ENCODE peak calls at places on chromosome 19, in five cellular contexts. One of them, this sample, is unnamed. For H3K4me1, the result is how much of the 10 kb centered on the place peaks cover.

GRCh38 chr19:12834418-12834943 is at the start of gene RTBDN:
- DNase-seq in breast epithelium: no peak
- DNase-seq in mammary epithelial cell: no peak
- DNase-seq in suprapubic skin: no peak
- DNase-seq in pancreas: no peak
- DNase-seq in this sample: no peak

GRCh38 chr19:45553464-45553863 is 31.1 kb downstream of the OPA3 start:
- DNase-seq in breast epithelium: no peak
- DNase-seq in mammary epithelial cell: no peak
- DNase-seq in suprapubic skin: no peak
- DNase-seq in pancreas: peak
- DNase-seq in this sample: no peak

GRCh38 chr19:45469132-45469834 is 1.5 kb downstream of the FOSB start:
- DNase-seq in breast epithelium: peak
- DNase-seq in mammary epithelial cell: peak
- DNase-seq in suprapubic skin: peak
- DNase-seq in pancreas: peak
- DNase-seq in this sample: peak

GRCh38 chr19:24033962-24034342 is 53.0 kb upstream of the ZNF254 start:
- DNase-seq in breast epithelium: peak
- DNase-seq in mammary epithelial cell: peak
- DNase-seq in suprapubic skin: no peak
- DNase-seq in pancreas: peak
- DNase-seq in this sample: peak

GRCh38 chr19:28169168-28169862 is 1043.6 kb downstream of the UQCRFS1 start:
- DNase-seq in breast epithelium: no peak
- DNase-seq in mammary epithelial cell: no peak
- DNase-seq in suprapubic skin: no peak
- DNase-seq in pancreas: no peak
- DNase-seq in this sample: no peak

GRCh38 chr19:33938821-33939220 is 142.2 kb downstream of the KCTD15 start:
- DNase-seq in breast epithelium: no peak
- DNase-seq in mammary epithelial cell: no peak
- DNase-seq in suprapubic skin: no peak
- DNase-seq in pancreas: peak
- DNase-seq in this sample: no peak

GRCh38 chr19:49417090-49417489 is 6.2 kb downstream of the PTH2 start:
- DNase-seq in breast epithelium: no peak
- DNase-seq in mammary epithelial cell: no peak
- DNase-seq in suprapubic skin: no peak
- DNase-seq in pancreas: no peak
- DNase-seq in this sample: no peak

GRCh38 chr19:4233282-4233853 is 4.0 kb downstream of the EBI3 start:
- DNase-seq in breast epithelium: no peak
- DNase-seq in mammary epithelial cell: no peak
- DNase-seq in suprapubic skin: no peak
- DNase-seq in pancreas: peak
- DNase-seq in this sample: no peak

GRCh38 chr19:48364564-48365363 is 597 bp downstream of the SYNGR4 start:
- DNase-seq in breast epithelium: no peak
- DNase-seq in mammary epithelial cell: no peak
- DNase-seq in suprapubic skin: no peak
- DNase-seq in pancreas: no peak
- DNase-seq in this sample: no peak

GRCh38 chr19:19627716-19628498 is at the start of gene LPAR2:
- DNase-seq in breast epithelium: peak
- DNase-seq in mammary epithelial cell: peak
- DNase-seq in suprapubic skin: no peak
- DNase-seq in pancreas: peak
- DNase-seq in this sample: no peak

GRCh38 chr19:1266818-1267440 is 2.2 kb upstream of the CIRBP start:
- DNase-seq in breast epithelium: peak
- DNase-seq in mammary epithelial cell: no peak
- DNase-seq in suprapubic skin: no peak
- DNase-seq in pancreas: peak
- DNase-seq in this sample: no peak

GRCh38 chr19:11555246-11555645 is 3.8 kb downstream of the ELOF1 start:
- DNase-seq in breast epithelium: no peak
- DNase-seq in mammary epithelial cell: no peak
- DNase-seq in suprapubic skin: no peak
- DNase-seq in pancreas: no peak
- DNase-seq in this sample: no peak

GRCh38 chr19:15138427-15138826 is 31.2 kb downstream of the SYDE1 start:
- DNase-seq in breast epithelium: no peak
- DNase-seq in mammary epithelial cell: no peak
- DNase-seq in suprapubic skin: no peak
- DNase-seq in pancreas: no peak
- DNase-seq in this sample: no peak

GRCh38 chr19:13460045-13460444 is 46.2 kb downstream of the CACNA1A start:
- DNase-seq in breast epithelium: no peak
- DNase-seq in mammary epithelial cell: no peak
- DNase-seq in suprapubic skin: no peak
- DNase-seq in pancreas: no peak
- DNase-seq in this sample: no peak

GRCh38 chr19:42191855-42192254 is 25.6 kb downstream of the DEDD2 start:
- DNase-seq in breast epithelium: no peak
- DNase-seq in mammary epithelial cell: peak
- DNase-seq in suprapubic skin: no peak
- DNase-seq in pancreas: no peak
- DNase-seq in this sample: no peak

GRCh38 chr19:33435706-33436359 is 62.3 kb downstream of the CEBPG start:
- DNase-seq in breast epithelium: no peak
- DNase-seq in mammary epithelial cell: no peak
- DNase-seq in suprapubic skin: no peak
- DNase-seq in pancreas: no peak
- DNase-seq in this sample: no peak

GRCh38 chr19:17777840-17778620 is 16.9 kb upstream of the B3GNT3 start:
- DNase-seq in breast epithelium: no peak
- DNase-seq in mammary epithelial cell: no peak
- DNase-seq in suprapubic skin: no peak
- DNase-seq in pancreas: peak
- DNase-seq in this sample: no peak

GRCh38 chr19:30320916-30321315 is 51.3 kb upstream of the ZNF536 start:
- DNase-seq in breast epithelium: no peak
- DNase-seq in mammary epithelial cell: no peak
- DNase-seq in suprapubic skin: peak
- DNase-seq in pancreas: no peak
- DNase-seq in this sample: no peak

GRCh38 chr19:55189424-55189823 is 9.3 kb upstream of the SYT5 start:
- DNase-seq in breast epithelium: no peak
- DNase-seq in mammary epithelial cell: peak
- DNase-seq in suprapubic skin: no peak
- DNase-seq in pancreas: no peak
- DNase-seq in this sample: no peak

GRCh38 chr19:49339364-49340068 is 4.3 kb downstream of the CD37 start:
- DNase-seq in breast epithelium: peak
- DNase-seq in mammary epithelial cell: peak
- DNase-seq in suprapubic skin: peak
- DNase-seq in pancreas: peak
- DNase-seq in this sample: peak

GRCh38 chr19:45476349-45476717 is 8.5 kb downstream of the FOSB start:
- DNase-seq in breast epithelium: no peak
- DNase-seq in mammary epithelial cell: no peak
- DNase-seq in suprapubic skin: no peak
- DNase-seq in pancreas: no peak
- DNase-seq in this sample: no peak

GRCh38 chr19:13974073-13974472 is 21.8 kb downstream of the DCAF15 start:
- DNase-seq in breast epithelium: no peak
- DNase-seq in mammary epithelial cell: peak
- DNase-seq in suprapubic skin: no peak
- DNase-seq in pancreas: no peak
- DNase-seq in this sample: no peak

GRCh38 chr19:33400856-33401682 is 27.6 kb downstream of the CEBPG start:
- DNase-seq in breast epithelium: peak
- DNase-seq in mammary epithelial cell: no peak
- DNase-seq in suprapubic skin: no peak
- DNase-seq in pancreas: peak
- DNase-seq in this sample: no peak

GRCh38 chr19:55096061-55096701 is 20.5 kb downstream of the EPS8L1 start:
- DNase-seq in breast epithelium: no peak
- DNase-seq in mammary epithelial cell: no peak
- DNase-seq in suprapubic skin: no peak
- DNase-seq in pancreas: no peak
- DNase-seq in this sample: no peak

GRCh38 chr19:33795370-33796163 is 1.1 kb upstream of the KCTD15 start:
- DNase-seq in breast epithelium: peak
- DNase-seq in mammary epithelial cell: peak
- DNase-seq in suprapubic skin: no peak
- DNase-seq in pancreas: peak
- DNase-seq in this sample: no peak

GRCh38 chr19:43766755-43767043 is 11.9 kb upstream of the SMG9 start:
- DNase-seq in breast epithelium: no peak
- DNase-seq in mammary epithelial cell: no peak
- DNase-seq in suprapubic skin: no peak
- DNase-seq in pancreas: no peak
- DNase-seq in this sample: no peak

GRCh38 chr19:29596885-29597525 is 9.1 kb upstream of the POP4 start:
- DNase-seq in breast epithelium: no peak
- DNase-seq in mammary epithelial cell: no peak
- DNase-seq in suprapubic skin: no peak
- DNase-seq in pancreas: no peak
- DNase-seq in this sample: no peak

GRCh38 chr19:57709616-57710015 is 612 bp upstream of the ZNF154 start:
- DNase-seq in breast epithelium: no peak
- DNase-seq in mammary epithelial cell: no peak
- DNase-seq in suprapubic skin: no peak
- DNase-seq in pancreas: no peak
- DNase-seq in this sample: no peak

GRCh38 chr19:55372316-55373081 is 2.2 kb upstream of the IL11 start:
- DNase-seq in breast epithelium: no peak
- DNase-seq in mammary epithelial cell: no peak
- DNase-seq in suprapubic skin: no peak
- DNase-seq in pancreas: no peak
- DNase-seq in this sample: no peak

GRCh38 chr19:1264801-1265610 is 4.1 kb upstream of the CIRBP start:
- DNase-seq in breast epithelium: peak
- DNase-seq in mammary epithelial cell: peak
- DNase-seq in suprapubic skin: no peak
- DNase-seq in pancreas: no peak
- DNase-seq in this sample: peak

GRCh38 chr19:21604941-21605548 is 99.6 kb downstream of the ZNF429 start:
- DNase-seq in breast epithelium: no peak
- DNase-seq in mammary epithelial cell: peak
- DNase-seq in suprapubic skin: no peak
- DNase-seq in pancreas: no peak
- DNase-seq in this sample: no peak
- H3K4me3 ChIP-seq in breast epithelium: peak
- H3K4me3 ChIP-seq in mammary epithelial cell: peak
- H3K4me3 ChIP-seq in suprapubic skin: peak
- H3K4me3 ChIP-seq in pancreas: peak
- H3K4me3 ChIP-seq in this sample: peak

DNA sequence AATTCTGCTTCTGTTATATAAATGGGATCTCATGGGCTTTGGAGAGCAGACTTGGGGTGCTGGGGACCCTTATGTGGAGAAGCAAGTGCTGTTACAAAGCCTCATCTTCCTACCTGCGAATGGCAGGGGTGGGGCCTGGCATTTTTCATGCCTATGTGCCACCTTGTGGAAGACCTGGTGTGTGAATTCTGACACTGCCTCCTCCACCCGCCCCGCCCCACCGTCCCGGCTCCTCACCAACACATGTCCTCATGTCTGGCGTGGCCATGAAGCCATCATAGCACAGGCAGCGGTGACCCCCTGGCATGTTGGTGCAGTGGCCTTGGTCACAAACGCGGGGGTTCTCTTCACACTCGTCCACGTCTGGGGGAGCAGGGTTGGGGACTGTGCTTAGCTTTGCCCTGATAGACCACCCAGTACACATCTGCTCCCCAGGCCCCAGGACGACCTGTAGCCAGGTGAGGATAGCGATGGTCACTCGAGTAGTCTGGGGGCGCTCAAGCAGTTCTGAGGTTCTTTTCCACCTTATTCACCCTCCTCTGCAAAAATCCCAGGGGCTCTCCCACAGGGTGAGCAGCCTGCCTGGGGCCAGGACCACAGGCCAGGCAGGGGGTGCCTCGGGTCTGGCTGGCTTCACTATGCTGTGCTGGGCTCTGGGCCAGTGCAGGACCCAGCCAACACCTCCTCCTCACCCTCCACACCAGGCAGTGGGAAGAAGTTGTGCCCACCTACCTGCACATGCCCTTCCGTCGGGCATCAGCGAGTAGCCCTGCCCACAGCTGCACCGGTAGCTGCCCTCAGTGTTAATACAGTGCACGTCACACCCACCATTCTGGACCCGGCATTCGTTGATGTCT is 32.7 kb downstream of the FBN3 start:
- DNase-seq in breast epithelium: no peak
- DNase-seq in mammary epithelial cell: no peak
- DNase-seq in suprapubic skin: no peak
- DNase-seq in pancreas: no peak
- DNase-seq in this sample: no peak
- TF ChIP-seq CTCF in breast epithelium: no peak
- TF ChIP-seq CTCF in mammary epithelial cell: peak
- TF ChIP-seq CTCF in suprapubic skin: no peak
- TF ChIP-seq CTCF in pancreas: no peak
- TF ChIP-seq CTCF in this sample: no peak

GRCh38 chr19:2277138-2277537 is 4.8 kb downstream of the PEAK3 start:
- DNase-seq in breast epithelium: no peak
- DNase-seq in mammary epithelial cell: no peak
- DNase-seq in suprapubic skin: no peak
- DNase-seq in pancreas: no peak
- DNase-seq in this sample: no peak
- H3K4me1 ChIP-seq in breast epithelium: under half
- H3K4me1 ChIP-seq in mammary epithelial cell: under half
- H3K4me1 ChIP-seq in suprapubic skin: half or more
- H3K4me1 ChIP-seq in pancreas: under half
- H3K4me1 ChIP-seq in this sample: under half

DNA sequence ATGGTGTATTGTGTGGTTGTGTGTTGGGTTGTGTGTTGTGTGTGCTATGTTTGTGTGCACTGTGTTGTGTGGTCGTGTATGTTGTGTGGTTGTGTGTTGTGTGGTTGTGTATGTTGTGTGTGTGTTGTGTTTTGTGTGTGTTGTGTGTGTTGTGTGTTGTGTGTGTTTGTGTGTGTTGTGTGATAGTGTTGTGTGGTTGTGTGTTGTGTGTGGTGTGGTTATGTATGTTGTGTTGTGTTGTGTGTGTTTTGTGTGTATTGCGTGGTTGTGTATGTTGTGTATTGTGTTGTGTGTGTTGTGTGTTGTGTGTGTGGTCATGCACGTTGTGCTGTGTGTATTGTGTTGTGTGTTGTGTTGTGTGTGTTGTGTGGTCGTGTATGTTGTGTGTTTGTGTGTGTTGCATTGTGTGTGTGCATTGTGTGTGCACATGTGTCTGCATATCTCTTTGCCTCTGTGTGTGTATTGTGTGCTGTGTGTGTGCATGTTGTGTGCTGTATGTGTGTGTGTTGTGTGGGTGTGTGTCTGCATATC is 2.9 kb downstream of the C3 start:
- DNase-seq in breast epithelium: no peak
- DNase-seq in mammary epithelial cell: no peak
- DNase-seq in suprapubic skin: no peak
- DNase-seq in pancreas: no peak
- DNase-seq in this sample: no peak
- H3K4me3 ChIP-seq in breast epithelium: no peak
- H3K4me3 ChIP-seq in mammary epithelial cell: no peak
- H3K4me3 ChIP-seq in suprapubic skin: no peak
- H3K4me3 ChIP-seq in pancreas: no peak
- H3K4me3 ChIP-seq in this sample: no peak

This sample was measured in ascending aorta.